ENCODE peak calls at places on chromosomes 6 and 20, in six cellular contexts. One of them, this sample, is unnamed.

GRCh38 chr6:428047-428608 is 36.6 kb downstream of the IRF4 start:
- DNase-seq in lower leg skin: peak; percentile 65
- DNase-seq in GM13977: no peak
- DNase-seq in cardiac muscle cell: no peak
- DNase-seq in left lung: no peak
- DNase-seq in activated CD8-positive, alpha-beta T cell treated with anti-CD3 and anti-CD28 coated beads for 36 hours: no peak
- DNase-seq in this sample: no peak

GRCh38 chr20:35883778-35884540 is 70.3 kb downstream of the SCAND1 start:
- DNase-seq in cardiac muscle cell: peak; percentile 82
- DNase-seq in left lung: no peak
- DNase-seq in lower leg skin: peak; percentile 93
- DNase-seq in GM13977: peak; percentile 43
- DNase-seq in activated CD8-positive, alpha-beta T cell treated with anti-CD3 and anti-CD28 coated beads for 36 hours: peak; percentile 76
- DNase-seq in this sample: peak; percentile 38

GRCh38 chr20:46546293-46546692 is 4.2 kb downstream of the OCSTAMP start:
- DNase-seq in GM13977: no peak
- DNase-seq in cardiac muscle cell: no peak
- DNase-seq in activated CD8-positive, alpha-beta T cell treated with anti-CD3 and anti-CD28 coated beads for 36 hours: no peak
- DNase-seq in lower leg skin: no peak
- DNase-seq in left lung: no peak
- DNase-seq in this sample: no peak

GRCh38 chr20:56316051-56316450 is 42.7 kb upstream of the FAM210B start:
- DNase-seq in cardiac muscle cell: no peak
- DNase-seq in left lung: no peak
- DNase-seq in lower leg skin: no peak
- DNase-seq in activated CD8-positive, alpha-beta T cell treated with anti-CD3 and anti-CD28 coated beads for 36 hours: no peak
- DNase-seq in GM13977: no peak
- DNase-seq in this sample: no peak

GRCh38 chr6:158609455-158610155 is 34.9 kb downstream of the DYNLT1 start:
- DNase-seq in left lung: no peak
- DNase-seq in lower leg skin: no peak
- DNase-seq in GM13977: no peak
- DNase-seq in activated CD8-positive, alpha-beta T cell treated with anti-CD3 and anti-CD28 coated beads for 36 hours: no peak
- DNase-seq in cardiac muscle cell: no peak
- DNase-seq in this sample: no peak

GRCh38 chr6:117617766-117618035 is 15.4 kb upstream of the GOPC start:
- DNase-seq in cardiac muscle cell: no peak
- DNase-seq in lower leg skin: no peak
- DNase-seq in GM13977: no peak
- DNase-seq in activated CD8-positive, alpha-beta T cell treated with anti-CD3 and anti-CD28 coated beads for 36 hours: no peak
- DNase-seq in left lung: peak; percentile 58
- DNase-seq in this sample: no peak

GRCh38 chr20:43431120-43431519 is 26.6 kb upstream of the SRSF6 start:
- DNase-seq in left lung: no peak
- DNase-seq in cardiac muscle cell: no peak
- DNase-seq in activated CD8-positive, alpha-beta T cell treated with anti-CD3 and anti-CD28 coated beads for 36 hours: no peak
- DNase-seq in lower leg skin: no peak
- DNase-seq in GM13977: no peak
- DNase-seq in this sample: no peak

GRCh38 chr6:137013031-137013430 is 31.7 kb downstream of the IL20RA start:
- DNase-seq in activated CD8-positive, alpha-beta T cell treated with anti-CD3 and anti-CD28 coated beads for 36 hours: no peak
- DNase-seq in cardiac muscle cell: no peak
- DNase-seq in left lung: no peak
- DNase-seq in lower leg skin: no peak
- DNase-seq in GM13977: no peak
- DNase-seq in this sample: no peak

GRCh38 chr20:61370841-61371303 is 118.8 kb downstream of the CDH4 start:
- DNase-seq in activated CD8-positive, alpha-beta T cell treated with anti-CD3 and anti-CD28 coated beads for 36 hours: no peak
- DNase-seq in cardiac muscle cell: no peak
- DNase-seq in GM13977: no peak
- DNase-seq in lower leg skin: no peak
- DNase-seq in left lung: no peak
- DNase-seq in this sample: no peak

GRCh38 chr6:122798099-122798641 is 9.1 kb downstream of the SMPDL3A start:
- DNase-seq in lower leg skin: no peak
- DNase-seq in left lung: no peak
- DNase-seq in GM13977: no peak
- DNase-seq in cardiac muscle cell: peak; percentile 21
- DNase-seq in activated CD8-positive, alpha-beta T cell treated with anti-CD3 and anti-CD28 coated beads for 36 hours: peak; percentile 32
- DNase-seq in this sample: no peak

DNA sequence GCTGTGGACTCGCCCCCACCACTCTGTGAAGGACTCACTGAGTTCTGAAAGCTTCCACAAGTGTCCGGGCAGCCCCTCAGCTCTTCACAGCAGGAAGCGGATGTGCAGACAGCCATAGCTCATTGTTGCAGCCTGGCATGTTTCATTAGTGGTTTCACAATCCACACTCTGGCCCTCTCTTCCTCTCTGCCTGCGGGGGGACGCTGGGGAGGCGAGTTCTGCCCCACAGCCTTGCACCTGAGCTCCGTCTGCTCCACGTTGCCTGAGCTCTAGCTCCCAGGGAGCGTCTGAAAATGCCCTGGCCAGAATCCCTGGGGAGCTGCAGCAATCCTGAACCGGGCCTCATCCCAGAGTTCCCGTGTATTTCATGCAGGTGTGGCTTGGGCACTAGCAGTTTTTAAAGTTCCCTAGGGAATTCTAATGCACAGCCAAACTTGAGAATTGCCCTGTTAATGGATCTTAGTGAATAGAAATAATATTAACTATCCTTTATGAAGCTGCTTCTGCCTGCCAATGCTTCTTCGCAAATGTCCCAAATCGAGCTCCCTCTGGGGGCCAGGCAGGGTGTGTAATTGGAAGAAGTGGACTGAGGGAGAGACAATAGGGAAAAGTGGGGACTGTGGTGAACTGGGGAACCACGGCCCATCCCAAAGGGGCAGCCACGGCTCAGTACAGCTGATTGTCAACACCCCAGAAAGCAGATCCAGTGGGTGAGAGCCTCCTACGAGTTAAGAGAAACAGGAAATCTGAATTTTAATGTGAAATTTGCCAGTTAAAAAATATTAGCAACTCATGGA is 51.5 kb downstream of the CTCFL start:
- DNase-seq in cardiac muscle cell: no peak
- DNase-seq in lower leg skin: no peak
- DNase-seq in activated CD8-positive, alpha-beta T cell treated with anti-CD3 and anti-CD28 coated beads for 36 hours: peak; percentile 71
- DNase-seq in left lung: peak; percentile 85
- DNase-seq in GM13977: peak; percentile 77
- DNase-seq in this sample: peak; percentile 44
- TF ChIP-seq CTCF in cardiac muscle cell: no peak
- TF ChIP-seq CTCF in lower leg skin: no peak
- TF ChIP-seq CTCF in activated CD8-positive, alpha-beta T cell treated with anti-CD3 and anti-CD28 coated beads for 36 hours: no peak
- TF ChIP-seq CTCF in left lung: no peak
- TF ChIP-seq CTCF in GM13977: peak; percentile 25
- TF ChIP-seq CTCF in this sample: no peak

GRCh38 chr6:42103218-42103617 is 39.2 kb downstream of the C6orf132 start:
- DNase-seq in left lung: no peak
- DNase-seq in lower leg skin: no peak
- DNase-seq in GM13977: no peak
- DNase-seq in activated CD8-positive, alpha-beta T cell treated with anti-CD3 and anti-CD28 coated beads for 36 hours: no peak
- DNase-seq in cardiac muscle cell: peak; percentile 42
- DNase-seq in this sample: no peak

GRCh38 chr6:42104807-42105713 is 37.4 kb downstream of the C6orf132 start:
- DNase-seq in cardiac muscle cell: no peak
- DNase-seq in GM13977: no peak
- DNase-seq in left lung: no peak
- DNase-seq in activated CD8-positive, alpha-beta T cell treated with anti-CD3 and anti-CD28 coated beads for 36 hours: no peak
- DNase-seq in lower leg skin: no peak
- DNase-seq in this sample: peak; percentile 17

GRCh38 chr6:42105714-42106662 is 36.4 kb downstream of the C6orf132 start:
- DNase-seq in lower leg skin: no peak
- DNase-seq in activated CD8-positive, alpha-beta T cell treated with anti-CD3 and anti-CD28 coated beads for 36 hours: no peak
- DNase-seq in cardiac muscle cell: peak; percentile 53
- DNase-seq in GM13977: no peak
- DNase-seq in left lung: no peak
- DNase-seq in this sample: no peak

GRCh38 chr6:42103753-42104094 is 38.7 kb downstream of the C6orf132 start:
- DNase-seq in cardiac muscle cell: no peak
- DNase-seq in lower leg skin: no peak
- DNase-seq in left lung: no peak
- DNase-seq in GM13977: no peak
- DNase-seq in activated CD8-positive, alpha-beta T cell treated with anti-CD3 and anti-CD28 coated beads for 36 hours: no peak
- DNase-seq in this sample: no peak

DNA sequence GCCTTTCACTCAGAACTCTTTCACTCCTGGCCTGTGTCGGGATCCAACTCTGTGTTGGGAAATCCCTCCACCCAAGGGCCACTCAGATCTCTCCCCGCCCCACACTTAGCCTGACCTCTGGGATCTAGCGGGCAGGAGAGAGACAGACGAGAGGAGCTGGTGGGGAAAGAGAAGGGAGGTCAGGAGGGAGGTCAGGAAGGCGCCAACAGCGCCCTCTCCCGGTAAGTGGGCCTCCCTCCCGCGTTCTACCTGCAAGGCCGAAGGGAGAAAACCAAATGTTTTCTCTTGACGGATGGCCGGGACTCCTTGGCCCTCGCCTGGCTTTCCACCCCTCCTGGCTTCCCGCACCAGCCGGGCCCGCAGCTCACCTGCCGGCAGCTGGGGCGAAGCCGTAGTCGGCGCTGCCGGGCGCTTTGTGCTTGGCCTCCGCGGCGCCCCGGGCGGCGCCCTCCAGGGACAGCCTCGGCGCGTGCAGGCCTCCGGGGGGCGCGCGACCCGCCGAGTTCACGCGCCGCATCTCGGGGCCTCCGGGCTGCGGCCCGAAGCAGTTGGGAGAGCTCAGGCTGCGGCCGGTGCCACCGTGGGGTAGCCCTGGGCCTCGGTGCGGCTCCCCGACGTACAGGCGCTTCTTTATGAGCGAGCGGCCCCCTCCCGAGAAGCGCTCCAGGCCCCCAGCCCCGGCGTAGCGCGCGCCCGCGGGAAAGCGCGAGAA is 38.2 kb downstream of the C6orf132 start:
- DNase-seq in cardiac muscle cell: peak; percentile 84
- DNase-seq in GM13977: peak; percentile 91
- DNase-seq in left lung: peak; percentile 91
- DNase-seq in activated CD8-positive, alpha-beta T cell treated with anti-CD3 and anti-CD28 coated beads for 36 hours: peak; percentile 86
- DNase-seq in lower leg skin: peak; percentile 93
- DNase-seq in this sample: peak; percentile 71
- TF ChIP-seq CTCF in cardiac muscle cell: peak; percentile 84
- TF ChIP-seq CTCF in GM13977: peak; percentile 88
- TF ChIP-seq CTCF in left lung: peak; percentile 83
- TF ChIP-seq CTCF in activated CD8-positive, alpha-beta T cell treated with anti-CD3 and anti-CD28 coated beads for 36 hours: peak; percentile 99
- TF ChIP-seq CTCF in lower leg skin: no peak
- TF ChIP-seq CTCF in this sample: peak; percentile 97

DNA sequence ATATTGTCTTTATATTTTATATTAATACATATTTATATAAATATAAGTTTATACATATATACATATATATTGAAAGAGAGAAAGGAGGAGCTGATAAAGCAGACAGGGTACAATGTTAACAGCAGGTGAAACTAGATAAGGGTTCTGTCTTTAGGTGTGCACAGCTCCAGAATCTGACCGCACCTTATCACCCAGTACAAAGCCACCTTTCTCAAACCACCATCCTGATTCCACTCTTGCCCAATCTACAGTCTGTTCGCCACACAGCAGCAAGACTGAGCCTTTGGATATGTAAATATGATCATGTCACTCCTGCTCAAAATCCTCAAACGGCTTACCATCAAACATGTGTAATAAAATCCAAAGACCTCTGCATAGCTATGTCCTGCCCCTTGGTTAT is 34.7 kb upstream of the ASCC3 start:
- DNase-seq in left lung: no peak
- DNase-seq in activated CD8-positive, alpha-beta T cell treated with anti-CD3 and anti-CD28 coated beads for 36 hours: no peak
- DNase-seq in GM13977: no peak
- DNase-seq in cardiac muscle cell: no peak
- DNase-seq in lower leg skin: no peak
- DNase-seq in this sample: no peak
- TF ChIP-seq CTCF in left lung: no peak
- TF ChIP-seq CTCF in activated CD8-positive, alpha-beta T cell treated with anti-CD3 and anti-CD28 coated beads for 36 hours: no peak
- TF ChIP-seq CTCF in GM13977: no peak
- TF ChIP-seq CTCF in cardiac muscle cell: no peak
- TF ChIP-seq CTCF in lower leg skin: no peak
- TF ChIP-seq CTCF in this sample: no peak

DNA sequence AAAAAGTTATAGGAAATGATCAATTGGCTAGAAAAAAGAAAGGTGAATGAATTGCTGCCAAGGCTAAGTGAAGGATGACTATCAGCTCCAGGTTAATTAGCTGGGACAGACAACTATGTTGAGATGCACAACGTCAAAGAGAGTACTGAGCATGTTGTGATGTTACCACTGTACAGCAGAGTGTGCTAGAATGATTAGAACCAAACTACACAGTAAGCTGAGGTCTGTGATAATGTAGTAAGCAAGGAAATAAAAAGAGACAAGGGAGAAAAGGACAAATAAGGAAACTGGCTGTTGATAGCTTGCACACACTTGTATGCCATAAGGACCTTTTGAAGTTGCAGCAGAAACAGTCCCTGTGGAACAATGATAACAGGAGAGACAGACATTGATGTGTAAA is 189.7 kb downstream of the CENPW start:
- DNase-seq in left lung: no peak
- DNase-seq in cardiac muscle cell: no peak
- DNase-seq in activated CD8-positive, alpha-beta T cell treated with anti-CD3 and anti-CD28 coated beads for 36 hours: no peak
- DNase-seq in GM13977: no peak
- DNase-seq in lower leg skin: no peak
- DNase-seq in this sample: no peak
- TF ChIP-seq CTCF in left lung: no peak
- TF ChIP-seq CTCF in cardiac muscle cell: no peak
- TF ChIP-seq CTCF in activated CD8-positive, alpha-beta T cell treated with anti-CD3 and anti-CD28 coated beads for 36 hours: no peak
- TF ChIP-seq CTCF in GM13977: peak; percentile 18
- TF ChIP-seq CTCF in lower leg skin: no peak
- TF ChIP-seq CTCF in this sample: no peak

GRCh38 chr20:13142143-13142542 is 78.9 kb upstream of the ISM1 start:
- DNase-seq in left lung: no peak
- DNase-seq in activated CD8-positive, alpha-beta T cell treated with anti-CD3 and anti-CD28 coated beads for 36 hours: no peak
- DNase-seq in lower leg skin: no peak
- DNase-seq in cardiac muscle cell: no peak
- DNase-seq in GM13977: no peak
- DNase-seq in this sample: no peak

GRCh38 chr20:13141541-13141940 is 79.5 kb upstream of the ISM1 start:
- DNase-seq in activated CD8-positive, alpha-beta T cell treated with anti-CD3 and anti-CD28 coated beads for 36 hours: no peak
- DNase-seq in lower leg skin: no peak
- DNase-seq in cardiac muscle cell: no peak
- DNase-seq in left lung: no peak
- DNase-seq in GM13977: no peak
- DNase-seq in this sample: no peak

GRCh38 chr20:13140775-13141174 is 80.3 kb upstream of the ISM1 start:
- DNase-seq in activated CD8-positive, alpha-beta T cell treated with anti-CD3 and anti-CD28 coated beads for 36 hours: no peak
- DNase-seq in left lung: no peak
- DNase-seq in GM13977: no peak
- DNase-seq in lower leg skin: no peak
- DNase-seq in cardiac muscle cell: no peak
- DNase-seq in this sample: no peak

GRCh38 chr20:13139459-13140150 is 81.5 kb upstream of the ISM1 start:
- DNase-seq in GM13977: no peak
- DNase-seq in cardiac muscle cell: no peak
- DNase-seq in lower leg skin: no peak
- DNase-seq in activated CD8-positive, alpha-beta T cell treated with anti-CD3 and anti-CD28 coated beads for 36 hours: no peak
- DNase-seq in left lung: no peak
- DNase-seq in this sample: no peak
- TF ChIP-seq CTCF in GM13977: no peak
- TF ChIP-seq CTCF in cardiac muscle cell: no peak
- TF ChIP-seq CTCF in lower leg skin: no peak
- TF ChIP-seq CTCF in activated CD8-positive, alpha-beta T cell treated with anti-CD3 and anti-CD28 coated beads for 36 hours: no peak
- TF ChIP-seq CTCF in left lung: no peak
- TF ChIP-seq CTCF in this sample: no peak